ENCODE peak calls at places on chromosomes 6 and 20, in five cellular contexts. Z, V, Q, K and A are unnamed samples.
A peak's percentile ranks its signal among the peaks of the same experiment; 100 is the strongest.

GRCh38 chr6:49541210-49541724 is 9.2 kb upstream of the C6orf141 start:
- DNase-seq in Z (no peak), V (no peak), Q (no peak), K (peak; percentile 57), A (no peak)

GRCh38 chr20:3696745-3697587 is 15.2 kb upstream of the ADAM33 start:
- DNase-seq in Z (no peak), V (no peak), Q (no peak), K (no peak), A (no peak)

GRCh38 chr6:2884817-2885216 is 18.3 kb downstream of the SERPINB9 start:
- DNase-seq in Z (no peak), V (no peak), Q (no peak), K (no peak), A (no peak)

GRCh38 chr6:80003841-80004198 is 629 bp upstream of the TTK start:
- DNase-seq in Z (peak; percentile 9), V (peak; percentile 34), Q (no peak), K (no peak), A (peak; percentile 59)

GRCh38 chr6:161407581-161407980 is 133.7 kb upstream of the AGPAT4 start:
- DNase-seq in Z (no peak), V (no peak), Q (no peak), K (peak; percentile 36), A (no peak)

GRCh38 chr6:160029525-160029924 is 60.6 kb downstream of the IGF2R start:
- DNase-seq in Z (no peak), V (no peak), Q (no peak), K (no peak), A (no peak)

GRCh38 chr6:90397929-90398674 is 101.5 kb upstream of the BACH2 start:
- DNase-seq in Z (peak; percentile 61), V (peak; percentile 36), Q (no peak), K (no peak), A (peak; percentile 77)

GRCh38 chr20:32007787-32008616 is 2.2 kb upstream of the CCM2L start:
- DNase-seq in Z (no peak), V (no peak), Q (no peak), K (no peak), A (no peak)

GRCh38 chr6:164106345-164106769 is 691.8 kb downstream of the QKI start:
- DNase-seq in Z (no peak), V (no peak), Q (no peak), K (peak; percentile 16), A (no peak)

GRCh38 chr6:51570168-51570921 is 517.1 kb downstream of the PKHD1 start:
- DNase-seq in Z (no peak), V (no peak), Q (no peak), K (no peak), A (no peak)

GRCh38 chr6:150517175-150517574 is 82.5 kb upstream of the PLEKHG1 start:
- DNase-seq in Z (no peak), V (no peak), Q (no peak), K (no peak), A (no peak)

GRCh38 chr6:41824571-41825569 is 37.4 kb downstream of the TOMM6 start:
- DNase-seq in Z (no peak), V (no peak), Q (no peak), K (no peak), A (no peak)

GRCh38 chr6:55276745-55277627 is 50.3 kb upstream of the GFRAL start:
- DNase-seq in Z (no peak), V (no peak), Q (no peak), K (peak; percentile 71), A (no peak)

GRCh38 chr6:39083111-39083702 is 31.8 kb downstream of the SAYSD1 start:
- DNase-seq in Z (no peak), V (no peak), Q (no peak), K (no peak), A (no peak)

GRCh38 chr20:52190437-52191131 is 995 bp downstream of the ZFP64 start:
- DNase-seq in Z (peak; percentile 5), V (peak; percentile 18), Q (no peak), K (peak; percentile 57), A (peak; percentile 15)

GRCh38 chr20:48398506-48399449 is 429.0 kb downstream of the PREX1 start:
- DNase-seq in Z (no peak), V (no peak), Q (no peak), K (peak; percentile 80), A (no peak)

GRCh38 chr6:30913721-30914075 is 340 bp upstream of the VARS2 start:
- DNase-seq in Z (no peak), V (no peak), Q (no peak), K (no peak), A (no peak)

GRCh38 chr6:153511896-153512496 is 380.9 kb upstream of the RGS17 start:
- DNase-seq in Z (no peak), V (no peak), Q (no peak), K (peak; percentile 29), A (peak; percentile 1)

GRCh38 chr20:53972179-53972578 is 98.2 kb downstream of the BCAS1 start:
- DNase-seq in Z (no peak), V (no peak), Q (no peak), K (no peak), A (no peak)